ENCODE peak calls at places on chromosomes 1 and 21, in seven cellular contexts. T, X, S, W, L, B and M are unnamed samples.

GRCh38 chr1:42146916-42147320 is 6.3 kb upstream of the GUCA2B start:
- DNase-seq in T (peak), X (peak), S (peak), W (peak), L (peak), B (peak), M (peak)

GRCh38 chr21:42379425-42380215 is 13.3 kb upstream of the TFF1 start:
- DNase-seq in T (no peak), X (no peak), S (no peak), W (no peak), L (no peak), B (peak), M (no peak)

GRCh38 chr21:41783476-41784150 is 16.8 kb upstream of the RIPK4 start:
- DNase-seq in T (peak), X (peak), S (no peak), W (no peak), L (peak), B (no peak), M (no peak)

GRCh38 chr1:79304131-79304530 is 297.6 kb upstream of the ADGRL4 start:
- DNase-seq in T (no peak), X (no peak), S (no peak), W (no peak), L (peak), B (no peak), M (no peak)

GRCh38 chr1:43564617-43565348 is 34.1 kb downstream of the PTPRF start:
- DNase-seq in T (no peak), X (no peak), S (no peak), W (no peak), L (no peak), B (no peak), M (no peak)

GRCh38 chr1:223718850-223719249 is 6.5 kb downstream of the CAPN2 start:
- DNase-seq in T (no peak), X (no peak), S (no peak), W (no peak), L (no peak), B (no peak), M (no peak)

GRCh38 chr1:81802601-81803422 is 2.1 kb downstream of the ADGRL2 start:
- DNase-seq in T (peak), X (peak), S (peak), W (peak), L (peak), B (no peak), M (peak)

GRCh38 chr1:226654046-226654445 is 85.0 kb downstream of the ITPKB start:
- DNase-seq in T (no peak), X (no peak), S (no peak), W (peak), L (no peak), B (peak), M (peak)

GRCh38 chr1:233094269-233094668 is 143.9 kb downstream of the NTPCR start:
- DNase-seq in T (no peak), X (no peak), S (no peak), W (no peak), L (no peak), B (no peak), M (no peak)

GRCh38 chr1:227775841-227776240 is 39.6 kb upstream of the PRSS38 start:
- DNase-seq in T (no peak), X (no peak), S (no peak), W (peak), L (no peak), B (no peak), M (no peak)

GRCh38 chr1:197195100-197195499 is 48.6 kb upstream of the ASPM start:
- DNase-seq in T (no peak), X (no peak), S (no peak), W (no peak), L (no peak), B (no peak), M (no peak)

GRCh38 chr1:207362962-207363858 is 41.7 kb downstream of the CD55 start:
- DNase-seq in T (no peak), X (peak), S (no peak), W (no peak), L (no peak), B (no peak), M (no peak)

GRCh38 chr1:235972316-235973090 is 92.4 kb downstream of the NID1 start:
- DNase-seq in T (no peak), X (no peak), S (no peak), W (no peak), L (no peak), B (no peak), M (peak)

GRCh38 chr1:205693421-205693991 is 13.2 kb upstream of the SLC45A3 start:
- DNase-seq in T (no peak), X (no peak), S (no peak), W (no peak), L (no peak), B (no peak), M (no peak)

GRCh38 chr1:56444960-56445646 is 134.3 kb downstream of the PLPP3 start:
- DNase-seq in T (no peak), X (no peak), S (no peak), W (no peak), L (peak), B (no peak), M (no peak)

GRCh38 chr21:36125513-36126121 is 9.3 kb upstream of the CBR3 start:
- DNase-seq in T (peak), X (peak), S (peak), W (no peak), L (peak), B (peak), M (peak)

GRCh38 chr1:18972531-18972930 is 16.1 kb upstream of the IFFO2 start:
- DNase-seq in T (no peak), X (no peak), S (no peak), W (no peak), L (peak), B (no peak), M (no peak)

GRCh38 chr1:205188132-205188531 is 23.4 kb downstream of the DSTYK start:
- DNase-seq in T (no peak), X (no peak), S (no peak), W (no peak), L (peak), B (no peak), M (no peak)

GRCh38 chr1:91555074-91555730 is 54.6 kb downstream of the CDC7 start:
- DNase-seq in T (no peak), X (peak), S (no peak), W (no peak), L (peak), B (no peak), M (no peak)

GRCh38 chr1:182564605-182565004 is 24.5 kb downstream of the RNASEL start:
- DNase-seq in T (no peak), X (no peak), S (no peak), W (no peak), L (no peak), B (no peak), M (no peak)

GRCh38 chr1:45009956-45010854 is 919 bp downstream of the HECTD3 start:
- DNase-seq in T (no peak), X (peak), S (no peak), W (no peak), L (peak), B (peak), M (peak)

GRCh38 chr1:248843687-248844086 is 5.7 kb downstream of the ZNF672 start:
- DNase-seq in T (no peak), X (no peak), S (no peak), W (no peak), L (no peak), B (no peak), M (no peak)

GRCh38 chr1:58412071-58412580 is 134.4 kb downstream of the OMA1 start:
- DNase-seq in T (no peak), X (no peak), S (no peak), W (no peak), L (peak), B (no peak), M (no peak)

GRCh38 chr1:209755926-209756607 is at the start of gene TRAF3IP3:
- DNase-seq in T (no peak), X (peak), S (no peak), W (peak), L (no peak), B (peak), M (peak)

GRCh38 chr1:16075337-16076002 is 2.0 kb upstream of the FAM131C start:
- DNase-seq in T (no peak), X (peak), S (no peak), W (peak), L (peak), B (no peak), M (no peak)

GRCh38 chr1:220370041-220370700 is 97.9 kb upstream of the RAB3GAP2 start:
- DNase-seq in T (no peak), X (no peak), S (no peak), W (no peak), L (peak), B (no peak), M (no peak)

GRCh38 chr1:30586671-30587070 is 136.7 kb downstream of the MATN1 start:
- DNase-seq in T (no peak), X (no peak), S (no peak), W (no peak), L (no peak), B (no peak), M (no peak)